ENCODE peak calls at places on chromosomes 16 and 17, in ten cellular contexts. One of them, this sample, is unnamed.

GRCh38 chr17:6104956-6105355 is 34.8 kb downstream of the WSCD1 start:
- DNase-seq in body of pancreas: no peak
- DNase-seq in osteoblast: no peak
- DNase-seq in GM23248: no peak
- DNase-seq in brain microvascular endothelial cell: no peak
- DNase-seq in right lobe of liver: no peak
- DNase-seq in left ventricle myocardium inferior: no peak
- DNase-seq in DND-41: no peak
- DNase-seq in adrenal gland: no peak
- DNase-seq in A673: no peak
- DNase-seq in this sample: no peak

GRCh38 chr17:33389506-33390141 is 96.5 kb upstream of the ASIC2 start:
- DNase-seq in right lobe of liver: no peak
- DNase-seq in A673: peak; percentile 43
- DNase-seq in GM23248: no peak
- DNase-seq in body of pancreas: no peak
- DNase-seq in left ventricle myocardium inferior: no peak
- DNase-seq in brain microvascular endothelial cell: no peak
- DNase-seq in DND-41: no peak
- DNase-seq in adrenal gland: no peak
- DNase-seq in osteoblast: no peak
- DNase-seq in this sample: no peak

GRCh38 chr17:55089955-55090573 is 121.5 kb downstream of the STXBP4 start:
- DNase-seq in body of pancreas: no peak
- DNase-seq in adrenal gland: no peak
- DNase-seq in DND-41: peak; percentile 49
- DNase-seq in brain microvascular endothelial cell: peak; percentile 4
- DNase-seq in left ventricle myocardium inferior: no peak
- DNase-seq in GM23248: peak; percentile 1
- DNase-seq in right lobe of liver: no peak
- DNase-seq in osteoblast: no peak
- DNase-seq in A673: peak; percentile 11
- DNase-seq in this sample: peak; percentile 22

GRCh38 chr16:83054302-83054701 is 427.5 kb downstream of the CDH13 start:
- DNase-seq in A673: no peak
- DNase-seq in left ventricle myocardium inferior: no peak
- DNase-seq in adrenal gland: no peak
- DNase-seq in GM23248: peak; percentile 23
- DNase-seq in osteoblast: no peak
- DNase-seq in right lobe of liver: no peak
- DNase-seq in brain microvascular endothelial cell: peak; percentile 11
- DNase-seq in body of pancreas: no peak
- DNase-seq in DND-41: no peak
- DNase-seq in this sample: no peak

GRCh38 chr17:10051112-10051511 is 146.0 kb upstream of the RCVRN start:
- DNase-seq in A673: no peak
- DNase-seq in body of pancreas: no peak
- DNase-seq in brain microvascular endothelial cell: no peak
- DNase-seq in osteoblast: no peak
- DNase-seq in GM23248: peak; percentile 72
- DNase-seq in right lobe of liver: no peak
- DNase-seq in adrenal gland: no peak
- DNase-seq in left ventricle myocardium inferior: no peak
- DNase-seq in DND-41: no peak
- DNase-seq in this sample: no peak

GRCh38 chr16:82034981-82035612 is at the start of gene HSD17B2:
- DNase-seq in body of pancreas: no peak
- DNase-seq in GM23248: peak; percentile 33
- DNase-seq in left ventricle myocardium inferior: no peak
- DNase-seq in adrenal gland: no peak
- DNase-seq in A673: peak; percentile 18
- DNase-seq in DND-41: no peak
- DNase-seq in brain microvascular endothelial cell: peak; percentile 26
- DNase-seq in osteoblast: no peak
- DNase-seq in right lobe of liver: peak; percentile 64
- DNase-seq in this sample: no peak

GRCh38 chr17:81524063-81524864 is 3.9 kb upstream of the FSCN2 start:
- DNase-seq in brain microvascular endothelial cell: no peak
- DNase-seq in osteoblast: peak; percentile 89
- DNase-seq in DND-41: no peak
- DNase-seq in GM23248: no peak
- DNase-seq in right lobe of liver: peak; percentile 13
- DNase-seq in body of pancreas: no peak
- DNase-seq in left ventricle myocardium inferior: no peak
- DNase-seq in A673: no peak
- DNase-seq in adrenal gland: no peak
- DNase-seq in this sample: no peak

GRCh38 chr17:50057521-50057991 is 1.6 kb downstream of the ITGA3 start:
- DNase-seq in body of pancreas: peak; percentile 23
- DNase-seq in right lobe of liver: no peak
- DNase-seq in GM23248: no peak
- DNase-seq in left ventricle myocardium inferior: no peak
- DNase-seq in osteoblast: peak; percentile 70
- DNase-seq in adrenal gland: no peak
- DNase-seq in A673: no peak
- DNase-seq in brain microvascular endothelial cell: no peak
- DNase-seq in DND-41: no peak
- DNase-seq in this sample: no peak

GRCh38 chr16:87675111-87675510 is 72.8 kb downstream of the JPH3 start:
- DNase-seq in DND-41: no peak
- DNase-seq in A673: no peak
- DNase-seq in right lobe of liver: no peak
- DNase-seq in left ventricle myocardium inferior: no peak
- DNase-seq in osteoblast: no peak
- DNase-seq in GM23248: no peak
- DNase-seq in adrenal gland: peak; percentile 31
- DNase-seq in body of pancreas: no peak
- DNase-seq in brain microvascular endothelial cell: no peak
- DNase-seq in this sample: no peak

GRCh38 chr17:43572368-43572980 is 26.3 kb upstream of the ETV4 start:
- DNase-seq in brain microvascular endothelial cell: no peak
- DNase-seq in adrenal gland: no peak
- DNase-seq in DND-41: peak; percentile 9
- DNase-seq in GM23248: no peak
- DNase-seq in body of pancreas: no peak
- DNase-seq in right lobe of liver: no peak
- DNase-seq in A673: no peak
- DNase-seq in osteoblast: no peak
- DNase-seq in left ventricle myocardium inferior: no peak
- DNase-seq in this sample: no peak

GRCh38 chr16:89749637-89750036 is 28.3 kb downstream of the ZNF276 start:
- DNase-seq in GM23248: no peak
- DNase-seq in adrenal gland: peak; percentile 41
- DNase-seq in brain microvascular endothelial cell: no peak
- DNase-seq in osteoblast: peak; percentile 45
- DNase-seq in DND-41: no peak
- DNase-seq in A673: no peak
- DNase-seq in body of pancreas: no peak
- DNase-seq in left ventricle myocardium inferior: peak; percentile 45
- DNase-seq in right lobe of liver: no peak
- DNase-seq in this sample: no peak

DNA sequence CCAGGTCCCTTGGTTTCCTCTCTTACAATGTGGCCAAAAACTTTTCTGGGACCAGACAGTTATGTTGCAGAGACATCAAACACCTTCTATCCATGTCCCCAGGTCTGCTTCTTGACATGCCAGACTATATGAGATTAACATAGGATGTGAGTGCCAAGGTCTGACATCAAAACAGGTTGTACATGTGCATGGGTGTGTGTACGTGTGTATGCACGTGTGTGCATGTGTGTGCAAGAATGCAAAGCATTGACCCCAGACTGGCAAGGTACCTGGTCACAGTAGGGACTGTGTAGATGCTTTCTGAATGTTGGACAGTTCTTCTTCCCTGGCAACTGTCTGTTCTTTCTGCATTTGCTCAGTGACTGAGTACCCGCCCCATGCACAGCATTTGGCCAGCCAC is 85.6 kb downstream of the NDE1 start:
- DNase-seq in body of pancreas: no peak
- DNase-seq in right lobe of liver: no peak
- DNase-seq in left ventricle myocardium inferior: no peak
- DNase-seq in A673: no peak
- DNase-seq in DND-41: no peak
- DNase-seq in osteoblast: no peak
- DNase-seq in brain microvascular endothelial cell: no peak
- DNase-seq in GM23248: no peak
- DNase-seq in adrenal gland: no peak
- DNase-seq in this sample: no peak
- H3K36me3 ChIP-seq in body of pancreas: no peaks in the 10 kb centered on the region
- H3K36me3 ChIP-seq in right lobe of liver: no peaks in the 10 kb centered on the region
- H3K36me3 ChIP-seq in left ventricle myocardium inferior: peaks cover 31% of the 10 kb centered on the region
- H3K36me3 ChIP-seq in A673: no peaks in the 10 kb centered on the region
- H3K36me3 ChIP-seq in DND-41: no peaks in the 10 kb centered on the region
- H3K36me3 ChIP-seq in osteoblast: peaks cover 7% of the 10 kb centered on the region
- H3K36me3 ChIP-seq in brain microvascular endothelial cell: no peaks in the 10 kb centered on the region
- H3K36me3 ChIP-seq in GM23248: no peaks in the 10 kb centered on the region
- H3K36me3 ChIP-seq in adrenal gland: no peaks in the 10 kb centered on the region
- H3K36me3 ChIP-seq in this sample: no peaks in the 10 kb centered on the region

GRCh38 chr16:85910854-85911247 is 11.9 kb downstream of the IRF8 start:
- DNase-seq in GM23248: no peak
- DNase-seq in osteoblast: no peak
- DNase-seq in right lobe of liver: no peak
- DNase-seq in A673: no peak
- DNase-seq in body of pancreas: no peak
- DNase-seq in DND-41: no peak
- DNase-seq in left ventricle myocardium inferior: no peak
- DNase-seq in adrenal gland: no peak
- DNase-seq in brain microvascular endothelial cell: no peak
- DNase-seq in this sample: no peak

GRCh38 chr16:85908889-85909584 is 10.1 kb downstream of the IRF8 start:
- DNase-seq in left ventricle myocardium inferior: no peak
- DNase-seq in brain microvascular endothelial cell: no peak
- DNase-seq in adrenal gland: no peak
- DNase-seq in A673: no peak
- DNase-seq in GM23248: no peak
- DNase-seq in osteoblast: no peak
- DNase-seq in DND-41: no peak
- DNase-seq in body of pancreas: no peak
- DNase-seq in right lobe of liver: no peak
- DNase-seq in this sample: no peak

GRCh38 chr16:85910073-85910853 is 11.3 kb downstream of the IRF8 start:
- DNase-seq in DND-41: no peak
- DNase-seq in osteoblast: no peak
- DNase-seq in GM23248: no peak
- DNase-seq in left ventricle myocardium inferior: no peak
- DNase-seq in right lobe of liver: no peak
- DNase-seq in adrenal gland: no peak
- DNase-seq in brain microvascular endothelial cell: no peak
- DNase-seq in body of pancreas: no peak
- DNase-seq in A673: no peak
- DNase-seq in this sample: no peak

GRCh38 chr16:85906349-85906748 is 7.4 kb downstream of the IRF8 start:
- DNase-seq in osteoblast: no peak
- DNase-seq in adrenal gland: no peak
- DNase-seq in GM23248: no peak
- DNase-seq in body of pancreas: no peak
- DNase-seq in left ventricle myocardium inferior: no peak
- DNase-seq in right lobe of liver: peak; percentile 84
- DNase-seq in A673: no peak
- DNase-seq in DND-41: no peak
- DNase-seq in brain microvascular endothelial cell: no peak
- DNase-seq in this sample: no peak

DNA sequence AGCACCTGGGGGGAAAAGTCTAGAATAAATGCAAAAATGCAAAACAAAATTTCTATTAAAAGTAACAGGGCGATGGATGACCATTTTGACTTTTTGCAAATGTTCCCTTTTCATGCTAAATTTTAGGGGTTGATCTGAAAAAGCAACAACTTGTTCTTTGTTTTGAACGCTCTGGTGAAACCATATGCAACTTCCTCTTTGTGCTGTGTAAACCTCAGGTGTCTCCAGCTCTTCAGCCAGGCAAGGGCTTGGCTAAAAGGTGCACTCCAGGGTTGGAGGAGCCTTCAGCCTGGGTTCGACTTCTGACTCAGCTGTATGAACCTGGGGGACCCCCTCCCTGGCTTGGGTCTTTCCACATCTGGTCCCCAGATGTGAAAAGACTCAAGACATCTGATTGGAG is 9.5 kb downstream of the IRF8 start:
- DNase-seq in osteoblast: no peak
- DNase-seq in GM23248: no peak
- DNase-seq in left ventricle myocardium inferior: no peak
- DNase-seq in right lobe of liver: no peak
- DNase-seq in adrenal gland: no peak
- DNase-seq in brain microvascular endothelial cell: no peak
- DNase-seq in DND-41: no peak
- DNase-seq in body of pancreas: no peak
- DNase-seq in A673: no peak
- DNase-seq in this sample: no peak
- H3K27ac ChIP-seq in osteoblast: no peak overlapping the region
- H3K27ac ChIP-seq in GM23248: no peak overlapping the region
- H3K27ac ChIP-seq in left ventricle myocardium inferior: peak overlapping the region; percentile 59
- H3K27ac ChIP-seq in right lobe of liver: no peak overlapping the region
- H3K27ac ChIP-seq in adrenal gland: peak overlapping the region; percentile 4
- H3K27ac ChIP-seq in brain microvascular endothelial cell: no peak overlapping the region
- H3K27ac ChIP-seq in DND-41: no peak overlapping the region
- H3K27ac ChIP-seq in body of pancreas: no peak overlapping the region
- H3K27ac ChIP-seq in A673: no peak overlapping the region
- H3K27ac ChIP-seq in this sample: no peak overlapping the region

DNA sequence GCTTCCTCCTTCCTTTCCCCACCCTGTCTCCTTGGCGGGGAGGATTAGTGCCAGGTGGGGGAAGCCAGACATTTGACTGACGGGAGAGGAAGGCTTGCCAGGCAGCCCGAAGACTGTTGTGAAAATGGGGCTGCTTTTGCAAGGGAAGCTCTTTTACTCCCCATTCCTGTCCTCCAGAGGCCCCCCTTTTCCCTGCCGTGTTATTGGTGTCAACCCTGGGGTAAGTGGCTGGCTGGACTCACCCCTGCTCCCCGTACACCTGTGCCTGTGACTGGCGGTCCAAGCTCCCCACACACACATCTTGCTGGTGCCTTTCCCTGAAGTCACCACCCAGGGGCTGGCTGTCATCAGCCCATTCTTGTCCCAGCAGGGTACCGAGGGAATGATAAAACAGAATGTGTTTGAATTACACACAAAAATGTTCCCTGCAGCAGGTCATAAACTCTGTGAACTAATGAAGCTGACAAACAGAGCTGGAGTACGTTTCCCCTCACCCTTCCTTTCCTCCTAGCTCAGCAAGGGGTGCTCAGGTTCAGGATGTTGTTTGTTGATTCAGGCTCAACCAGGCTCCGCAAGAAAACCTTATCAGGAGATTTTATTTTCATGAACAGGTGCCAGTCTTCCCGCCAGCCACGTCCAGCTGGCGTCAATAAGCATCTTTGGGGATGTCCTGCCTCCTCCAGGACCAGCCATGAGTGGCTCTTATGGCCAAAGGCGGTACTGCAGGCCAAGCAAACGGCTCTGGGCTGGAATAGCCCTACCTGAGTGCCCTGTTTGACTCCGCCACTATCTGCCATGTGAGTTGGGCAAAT is 4.3 kb upstream of the ARMC7 start:
- DNase-seq in right lobe of liver: peak; percentile 57
- DNase-seq in DND-41: peak; percentile 35
- DNase-seq in adrenal gland: peak; percentile 72
- DNase-seq in GM23248: peak; percentile 63
- DNase-seq in brain microvascular endothelial cell: peak; percentile 22
- DNase-seq in left ventricle myocardium inferior: no peak
- DNase-seq in A673: peak; percentile 45
- DNase-seq in body of pancreas: peak; percentile 71
- DNase-seq in osteoblast: peak; percentile 91
- DNase-seq in this sample: no peak
- H3K36me3 ChIP-seq in right lobe of liver: no peaks in the 10 kb centered on the region
- H3K36me3 ChIP-seq in DND-41: peaks cover 2% of the 10 kb centered on the region
- H3K36me3 ChIP-seq in adrenal gland: no peaks in the 10 kb centered on the region
- H3K36me3 ChIP-seq in GM23248: no peaks in the 10 kb centered on the region
- H3K36me3 ChIP-seq in brain microvascular endothelial cell: no peaks in the 10 kb centered on the region
- H3K36me3 ChIP-seq in left ventricle myocardium inferior: peaks cover 3% of the 10 kb centered on the region
- H3K36me3 ChIP-seq in A673: no peaks in the 10 kb centered on the region
- H3K36me3 ChIP-seq in body of pancreas: no peaks in the 10 kb centered on the region
- H3K36me3 ChIP-seq in osteoblast: peaks cover 6% of the 10 kb centered on the region
- H3K36me3 ChIP-seq in this sample: no peaks in the 10 kb centered on the region

GRCh38 chr17:57257911-57258885 is 1.9 kb downstream of the MSI2 start:
- DNase-seq in DND-41: peak; percentile 46
- DNase-seq in A673: peak; percentile 27
- DNase-seq in adrenal gland: no peak
- DNase-seq in GM23248: peak; percentile 19
- DNase-seq in body of pancreas: no peak
- DNase-seq in left ventricle myocardium inferior: no peak
- DNase-seq in brain microvascular endothelial cell: no peak
- DNase-seq in right lobe of liver: no peak
- DNase-seq in osteoblast: no peak
- DNase-seq in this sample: no peak
- H3K27ac ChIP-seq in DND-41: peak overlapping the region; percentile 91
- H3K27ac ChIP-seq in A673: peak overlapping the region; percentile 72
- H3K27ac ChIP-seq in adrenal gland: peak overlapping the region; percentile 62
- H3K27ac ChIP-seq in GM23248: no peak overlapping the region
- H3K27ac ChIP-seq in body of pancreas: no peak overlapping the region
- H3K27ac ChIP-seq in left ventricle myocardium inferior: peak overlapping the region; percentile 97
- H3K27ac ChIP-seq in brain microvascular endothelial cell: no peak overlapping the region
- H3K27ac ChIP-seq in right lobe of liver: no peak overlapping the region
- H3K27ac ChIP-seq in osteoblast: no peak overlapping the region
- H3K27ac ChIP-seq in this sample: peak overlapping the region; percentile 83

This sample was measured in naive thymus-derived CD4-positive, alpha-beta T cell.